ENCODE peak calls at places on chromosomes 7 and 10, in ten cellular contexts. H is ovary, A is pancreas, Q is suprapubic skin, B is heart right ventricle, K is stomach, S is HCT116, E is colonic mucosa, R is cardiac muscle cell, U is tibial artery. O is an unnamed sample.

GRCh38 chr10:37566336-37566735 is 291.1 kb downstream of the ZNF248 start:
- DNase-seq in H (no peak), R (no peak), U (no peak), A (no peak), S (no peak), B (no peak), Q (no peak), E (no peak), K (no peak), O (no peak)

GRCh38 chr10:47370015-47370767 is 13.9 kb downstream of the ZNF488 start:
- DNase-seq in Q (peak; percentile 37), A (no peak), R (no peak), K (peak; percentile 13), S (no peak), H (no peak), B (no peak), E (no peak), U (peak; percentile 5), O (no peak)

GRCh38 chr7:104983620-104984539 is 30.1 kb upstream of the KMT2E start:
- DNase-seq in K (peak; percentile 90), R (peak; percentile 80), S (peak; percentile 77), B (peak; percentile 91), E (peak; percentile 91), Q (peak; percentile 92), H (peak; percentile 92), U (peak; percentile 92), A (peak; percentile 85), O (peak; percentile 84)

GRCh38 chr7:32957326-32958045 is at the start of gene FKBP9:
- DNase-seq in B (peak; percentile 84), A (peak; percentile 92), E (peak; percentile 91), U (peak; percentile 77), K (peak; percentile 93), R (peak; percentile 91), S (no peak), Q (peak; percentile 87), H (peak; percentile 90), O (no peak)

GRCh38 chr10:130215076-130215917 is 79.1 kb downstream of the GLRX3 start:
- DNase-seq in Q (peak; percentile 19), E (no peak), A (no peak), R (no peak), U (peak; percentile 5), B (no peak), S (no peak), K (no peak), H (no peak), O (no peak)

GRCh38 chr7:28718523-28718922 is 239.6 kb downstream of the TRIL start:
- DNase-seq in B (no peak), A (no peak), R (no peak), K (no peak), E (no peak), Q (no peak), S (no peak), H (no peak), U (no peak), O (no peak)

GRCh38 chr7:115747174-115747573 is 283.4 kb downstream of the TFEC start:
- DNase-seq in S (no peak), K (no peak), U (no peak), A (no peak), E (no peak), H (no peak), R (no peak), Q (no peak), B (no peak), O (no peak)

GRCh38 chr10:75019360-75019759 is 92.1 kb upstream of the SAMD8 start:
- DNase-seq in B (no peak), E (no peak), S (no peak), A (no peak), Q (no peak), R (no peak), K (no peak), H (no peak), U (no peak), O (no peak)

GRCh38 chr7:135803143-135803542 is 54.5 kb upstream of the FAM180A start:
- DNase-seq in H (no peak), B (no peak), A (no peak), U (no peak), R (no peak), K (no peak), Q (no peak), E (no peak), S (no peak), O (no peak)

GRCh38 chr10:31618541-31619291 is 299.7 kb downstream of the ZEB1 start:
- DNase-seq in Q (no peak), S (no peak), A (no peak), U (peak; percentile 55), E (no peak), B (peak; percentile 55), K (no peak), H (peak; percentile 45), R (no peak), O (no peak)

GRCh38 chr10:72334832-72335393 is 19.8 kb downstream of the DNAJB12 start:
- DNase-seq in B (peak; percentile 79), Q (peak; percentile 92), E (peak; percentile 68), K (peak; percentile 97), A (peak; percentile 90), U (peak; percentile 88), S (no peak), H (peak; percentile 98), R (no peak), O (peak; percentile 81)

GRCh38 chr7:28732037-28732869 is 225.9 kb downstream of the TRIL start:
- DNase-seq in B (no peak), Q (no peak), A (no peak), U (peak; percentile 52), H (peak; percentile 39), S (no peak), R (no peak), E (no peak), K (no peak), O (no peak)

GRCh38 chr7:131544449-131545425 is 11.7 kb downstream of the PODXL start:
- DNase-seq in Q (no peak), A (no peak), B (no peak), U (no peak), K (no peak), S (no peak), R (peak; percentile 73), E (no peak), H (peak; percentile 43), O (no peak)

GRCh38 chr7:153832160-153832559 is 220.0 kb upstream of the DPP6 start:
- DNase-seq in S (no peak), U (no peak), H (no peak), Q (no peak), B (no peak), E (no peak), K (no peak), R (no peak), A (no peak), O (no peak)

GRCh38 chr7:129728875-129729467 is 117.5 kb downstream of the NRF1 start:
- DNase-seq in K (no peak), S (no peak), E (peak; percentile 23), U (no peak), H (no peak), R (no peak), B (no peak), A (no peak), Q (no peak), O (no peak)

GRCh38 chr10:110730345-110731055 is 86.4 kb downstream of the RBM20 start:
- DNase-seq in B (no peak), S (no peak), R (no peak), U (no peak), A (no peak), Q (no peak), E (peak; percentile 34), H (no peak), K (no peak), O (no peak)

GRCh38 chr10:110735620-110736027 is 91.5 kb downstream of the RBM20 start:
- DNase-seq in Q (no peak), A (no peak), K (no peak), R (no peak), U (no peak), S (no peak), B (no peak), E (no peak), H (no peak), O (no peak)

GRCh38 chr10:110737886-110738634 is 93.9 kb downstream of the RBM20 start:
- DNase-seq in Q (no peak), R (peak; percentile 46), K (no peak), E (no peak), A (no peak), B (no peak), H (peak; percentile 60), S (no peak), U (no peak), O (no peak)

GRCh38 chr10:110733256-110733952 is 89.3 kb downstream of the RBM20 start:
- DNase-seq in K (no peak), U (no peak), A (no peak), B (no peak), E (no peak), H (no peak), S (no peak), R (no peak), Q (no peak), O (no peak)
- H3K4me3 ChIP-seq in K (peak overlapping the region; percentile 21), U (peak overlapping the region; percentile 47), A (peak overlapping the region; percentile 33), B (peak overlapping the region; percentile 19), E (no peak overlapping the region), H (no peak overlapping the region), S (no peak overlapping the region), R (no peak overlapping the region), Q (peak overlapping the region; percentile 16), O (no peak overlapping the region)

GRCh38 chr7:53768191-53768590 is 732.8 kb downstream of the POM121L12 start:
- DNase-seq in E (no peak), B (no peak), R (no peak), H (no peak), S (no peak), U (no peak), Q (no peak), A (no peak), K (no peak), O (no peak)

DNA sequence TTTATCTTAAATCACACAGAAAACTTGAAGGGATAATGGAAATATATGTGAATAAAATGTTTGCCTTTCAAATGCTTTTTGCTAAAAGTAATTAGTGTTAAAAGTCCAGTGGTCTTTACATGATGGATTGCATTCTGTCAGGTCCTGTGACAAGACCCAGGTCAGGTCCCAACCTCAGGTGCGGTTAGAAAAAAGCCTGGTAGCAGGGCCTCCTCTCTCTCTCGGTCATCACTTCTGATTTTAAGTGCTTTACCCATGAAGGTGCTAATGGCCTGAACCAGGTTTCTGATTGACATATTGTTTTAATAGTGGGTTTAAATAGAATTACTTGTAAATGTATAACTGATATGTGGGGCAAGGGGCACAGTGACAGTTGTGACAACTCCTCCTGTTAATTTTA is 736.3 kb downstream of the POM121L12 start:
- DNase-seq in E (no peak), R (no peak), H (no peak), S (no peak), A (no peak), B (no peak), Q (no peak), K (no peak), U (no peak), O (no peak)
- H3K9me3 ChIP-seq in E (no peaks in the 10 kb centered on the region), R (no peaks in the 10 kb centered on the region), H (no peaks in the 10 kb centered on the region), S (peaks cover 5% of the 10 kb centered on the region), A (no peaks in the 10 kb centered on the region), B (peaks cover 23% of the 10 kb centered on the region), Q (no peaks in the 10 kb centered on the region), K (no peaks in the 10 kb centered on the region), U (peaks cover 5% of the 10 kb centered on the region), O (peaks cover 4% of the 10 kb centered on the region)

GRCh38 chr7:84528756-84529479 is 334.3 kb upstream of the SEMA3A start:
- DNase-seq in R (no peak), K (no peak), B (no peak), E (no peak), H (no peak), S (no peak), A (no peak), Q (no peak), U (no peak), O (no peak)
- H3K36me3 ChIP-seq in R (no peaks in the 10 kb centered on the region), K (no peaks in the 10 kb centered on the region), B (no peaks in the 10 kb centered on the region), E (no peaks in the 10 kb centered on the region), H (no peaks in the 10 kb centered on the region), S (no peaks in the 10 kb centered on the region), A (no peaks in the 10 kb centered on the region), Q (no peaks in the 10 kb centered on the region), U (no peaks in the 10 kb centered on the region), O (no peaks in the 10 kb centered on the region)

GRCh38 chr7:155954550-155955366 is 142.5 kb upstream of the SHH start:
- DNase-seq in K (no peak), Q (no peak), B (no peak), R (no peak), A (no peak), U (no peak), S (no peak), E (no peak), H (no peak), O (no peak)
- H3K4me3 ChIP-seq in K (no peak overlapping the region), Q (no peak overlapping the region), B (no peak overlapping the region), R (no peak overlapping the region), A (no peak overlapping the region), U (no peak overlapping the region), S (no peak overlapping the region), E (no peak overlapping the region), H (no peak overlapping the region), O (no peak overlapping the region)